ENCODE peak calls at places on chromosomes 11 and 22, in six cellular contexts. V is stimulated activated CD4-positive, alpha-beta T cell treated with anti-CD3 and anti-CD28 coated beads, Interleukin-4, amount 100 ng/mL, for 4 hours; F is GM12865; X is GM12864; O is fibroblast of villous mesenchyme; J is neuronal stem cell. P is an unnamed sample.

GRCh38 chr11:96187779-96188624 is 155.0 kb downstream of the MAML2 start:
- DNase-seq in F (peak), O (peak), V (no peak), X (no peak), J (no peak), P (no peak)

GRCh38 chr11:90286640-90287039 is 63.8 kb upstream of the CHORDC1 start:
- DNase-seq in J (no peak), O (no peak), X (no peak), V (no peak), F (no peak), P (no peak)

GRCh38 chr11:106853850-106854401 is 164.3 kb downstream of the GUCY1A2 start:
- DNase-seq in V (no peak), F (no peak), O (no peak), J (no peak), X (no peak), P (no peak)

GRCh38 chr22:19723990-19724827 is 870 bp downstream of the GP1BB start:
- DNase-seq in F (peak), O (peak), J (peak), X (no peak), V (no peak), P (peak)

GRCh38 chr11:108394744-108395284 is 72.5 kb downstream of the C11orf65 start:
- DNase-seq in O (no peak), X (no peak), J (no peak), F (no peak), V (no peak), P (peak)

GRCh38 chr11:111540921-111541208 is 345 bp downstream of the LAYN start:
- DNase-seq in X (no peak), F (no peak), J (no peak), O (no peak), V (no peak), P (no peak)

GRCh38 chr22:43625242-43625641 is 186.9 kb downstream of the EFCAB6 start:
- DNase-seq in V (no peak), J (no peak), F (no peak), O (no peak), X (no peak), P (no peak)

GRCh38 chr11:68854273-68854958 is 12.7 kb upstream of the CPT1A start:
- DNase-seq in X (no peak), F (no peak), O (no peak), V (no peak), J (no peak), P (no peak)

GRCh38 chr11:125956371-125956770 is 10.5 kb downstream of the VSIG10L2 start:
- DNase-seq in O (peak), J (no peak), X (no peak), F (no peak), V (no peak), P (no peak)

GRCh38 chr11:44269369-44270351 is 40.3 kb downstream of the ALX4 start:
- DNase-seq in F (no peak), X (no peak), O (peak), V (no peak), J (no peak), P (peak)

GRCh38 chr11:29432719-29433325 is 584.0 kb downstream of the KCNA4 start:
- DNase-seq in F (peak), X (no peak), O (peak), J (no peak), V (no peak), P (peak)

GRCh38 chr11:2678396-2678795 is 21.4 kb downstream of the KCNQ1OT1 start:
- DNase-seq in F (no peak), X (no peak), J (no peak), O (peak), V (no peak), P (no peak)

GRCh38 chr11:118088531-118088930 is 1.8 kb upstream of the SMIM35 start:
- DNase-seq in X (no peak), V (no peak), J (no peak), F (no peak), O (no peak), P (peak)

GRCh38 chr11:125300791-125301218 is 136.3 kb downstream of the PKNOX2 start:
- DNase-seq in V (no peak), F (no peak), X (no peak), J (no peak), O (peak), P (peak)

GRCh38 chr11:121534131-121535093 is 81.6 kb upstream of the SORL1-AS1 start:
- DNase-seq in J (no peak), X (peak), O (peak), F (no peak), V (no peak), P (peak)

GRCh38 chr11:134202661-134203060 is 21.1 kb downstream of the NCAPD3 start:
- DNase-seq in X (no peak), O (no peak), J (no peak), V (no peak), F (no peak), P (no peak)

GRCh38 chr11:69599502-69599901 is 41.5 kb upstream of the CCND1 start:
- DNase-seq in F (no peak), X (no peak), O (peak), J (no peak), V (no peak), P (no peak)

GRCh38 chr11:34655335-34656008 is 34.6 kb downstream of the EHF start:
- DNase-seq in F (no peak), V (no peak), X (no peak), O (peak), J (no peak), P (no peak)

GRCh38 chr11:115503083-115503885 is 931 bp downstream of the CADM1 start:
- DNase-seq in X (peak), V (no peak), F (peak), O (peak), J (peak), P (no peak)

GRCh38 chr11:57763568-57763967 is 2.0 kb downstream of the CTNND1 start:
- DNase-seq in F (no peak), O (peak), J (no peak), V (no peak), X (no peak), P (peak)

GRCh38 chr22:23234409-23235161 is 54.3 kb downstream of the BCR start:
- DNase-seq in V (no peak), O (no peak), F (no peak), J (no peak), X (no peak), P (no peak)